ENCODE peak calls at places on chromosomes 4 and X, in ten cellular contexts. One of them, this sample, is unnamed.

GRCh38 chrX:74431807-74432206 is 10.5 kb downstream of the SLC16A2 start:
- DNase-seq in AG10803: no peak
- DNase-seq in lower lobe of right lung: no peak
- DNase-seq in epithelial cell of esophagus: no peak
- DNase-seq in glutamatergic neuron: no peak
- DNase-seq in K562: no peak
- DNase-seq in AG09309: no peak
- DNase-seq in Peyer's patch: no peak
- DNase-seq in heart left ventricle: no peak
- DNase-seq in upper lobe of right lung: no peak
- DNase-seq in this sample: no peak

GRCh38 chr4:102836596-102836995 is 9.2 kb upstream of the UBE2D3 start:
- DNase-seq in AG10803: no peak
- DNase-seq in lower lobe of right lung: no peak
- DNase-seq in epithelial cell of esophagus: peak
- DNase-seq in glutamatergic neuron: no peak
- DNase-seq in K562: no peak
- DNase-seq in AG09309: no peak
- DNase-seq in Peyer's patch: no peak
- DNase-seq in heart left ventricle: no peak
- DNase-seq in upper lobe of right lung: no peak
- DNase-seq in this sample: no peak

GRCh38 chr4:153792893-153793227 is 4.0 kb upstream of the SFRP2 start:
- DNase-seq in AG10803: no peak
- DNase-seq in lower lobe of right lung: no peak
- DNase-seq in epithelial cell of esophagus: no peak
- DNase-seq in glutamatergic neuron: peak
- DNase-seq in K562: no peak
- DNase-seq in AG09309: no peak
- DNase-seq in Peyer's patch: no peak
- DNase-seq in heart left ventricle: no peak
- DNase-seq in upper lobe of right lung: no peak
- DNase-seq in this sample: no peak

GRCh38 chr4:70178075-70178660 is 17.4 kb upstream of the ODAM start:
- DNase-seq in AG10803: no peak
- DNase-seq in lower lobe of right lung: no peak
- DNase-seq in epithelial cell of esophagus: no peak
- DNase-seq in glutamatergic neuron: no peak
- DNase-seq in K562: no peak
- DNase-seq in AG09309: no peak
- DNase-seq in Peyer's patch: no peak
- DNase-seq in heart left ventricle: no peak
- DNase-seq in upper lobe of right lung: no peak
- DNase-seq in this sample: no peak

GRCh38 chr4:6918345-6918744 is 8.7 kb downstream of the TBC1D14 start:
- DNase-seq in AG10803: no peak
- DNase-seq in lower lobe of right lung: no peak
- DNase-seq in epithelial cell of esophagus: no peak
- DNase-seq in glutamatergic neuron: no peak
- DNase-seq in K562: no peak
- DNase-seq in AG09309: no peak
- DNase-seq in Peyer's patch: no peak
- DNase-seq in heart left ventricle: no peak
- DNase-seq in upper lobe of right lung: no peak
- DNase-seq in this sample: peak

GRCh38 chrX:120761810-120762209 is 113.9 kb downstream of the CT47B1 start:
- DNase-seq in AG10803: peak
- DNase-seq in lower lobe of right lung: no peak
- DNase-seq in epithelial cell of esophagus: no peak
- DNase-seq in glutamatergic neuron: no peak
- DNase-seq in K562: no peak
- DNase-seq in AG09309: peak
- DNase-seq in Peyer's patch: no peak
- DNase-seq in heart left ventricle: peak
- DNase-seq in upper lobe of right lung: no peak
- DNase-seq in this sample: no peak

GRCh38 chr4:161522031-161522430 is 641.8 kb downstream of the FSTL5 start:
- DNase-seq in AG10803: no peak
- DNase-seq in lower lobe of right lung: no peak
- DNase-seq in epithelial cell of esophagus: no peak
- DNase-seq in glutamatergic neuron: no peak
- DNase-seq in K562: no peak
- DNase-seq in AG09309: no peak
- DNase-seq in Peyer's patch: no peak
- DNase-seq in heart left ventricle: no peak
- DNase-seq in upper lobe of right lung: no peak
- DNase-seq in this sample: no peak

GRCh38 chrX:13752646-13753045 is 18.1 kb downstream of the OFD1 start:
- DNase-seq in AG10803: no peak
- DNase-seq in lower lobe of right lung: no peak
- DNase-seq in epithelial cell of esophagus: no peak
- DNase-seq in glutamatergic neuron: no peak
- DNase-seq in K562: no peak
- DNase-seq in AG09309: no peak
- DNase-seq in Peyer's patch: no peak
- DNase-seq in heart left ventricle: no peak
- DNase-seq in upper lobe of right lung: no peak
- DNase-seq in this sample: no peak

GRCh38 chrX:115940888-115941332 is 229.6 kb upstream of the AGTR2 start:
- DNase-seq in AG10803: peak
- DNase-seq in lower lobe of right lung: no peak
- DNase-seq in epithelial cell of esophagus: peak
- DNase-seq in glutamatergic neuron: peak
- DNase-seq in K562: no peak
- DNase-seq in AG09309: peak
- DNase-seq in Peyer's patch: peak
- DNase-seq in heart left ventricle: peak
- DNase-seq in upper lobe of right lung: no peak
- DNase-seq in this sample: no peak

GRCh38 chr4:120977435-120977997 is 55.0 kb upstream of the PRDM5 start:
- DNase-seq in AG10803: peak
- DNase-seq in lower lobe of right lung: no peak
- DNase-seq in epithelial cell of esophagus: peak
- DNase-seq in glutamatergic neuron: no peak
- DNase-seq in K562: no peak
- DNase-seq in AG09309: peak
- DNase-seq in Peyer's patch: no peak
- DNase-seq in heart left ventricle: no peak
- DNase-seq in upper lobe of right lung: no peak
- DNase-seq in this sample: no peak

GRCh38 chrX:3143043-3143799 is 102.0 kb downstream of the ARSF start:
- DNase-seq in AG10803: no peak
- DNase-seq in lower lobe of right lung: no peak
- DNase-seq in epithelial cell of esophagus: no peak
- DNase-seq in glutamatergic neuron: no peak
- DNase-seq in K562: no peak
- DNase-seq in AG09309: no peak
- DNase-seq in Peyer's patch: no peak
- DNase-seq in heart left ventricle: no peak
- DNase-seq in upper lobe of right lung: no peak
- DNase-seq in this sample: no peak

GRCh38 chr4:22427676-22428075 is 88.2 kb downstream of the ADGRA3 start:
- DNase-seq in AG10803: no peak
- DNase-seq in lower lobe of right lung: no peak
- DNase-seq in epithelial cell of esophagus: no peak
- DNase-seq in glutamatergic neuron: no peak
- DNase-seq in K562: no peak
- DNase-seq in AG09309: no peak
- DNase-seq in Peyer's patch: no peak
- DNase-seq in heart left ventricle: no peak
- DNase-seq in upper lobe of right lung: no peak
- DNase-seq in this sample: no peak

GRCh38 chrX:138298268-138298667 is 413.2 kb downstream of the FGF13 start:
- DNase-seq in AG10803: no peak
- DNase-seq in lower lobe of right lung: no peak
- DNase-seq in epithelial cell of esophagus: no peak
- DNase-seq in glutamatergic neuron: no peak
- DNase-seq in K562: no peak
- DNase-seq in AG09309: no peak
- DNase-seq in Peyer's patch: no peak
- DNase-seq in heart left ventricle: no peak
- DNase-seq in upper lobe of right lung: no peak
- DNase-seq in this sample: no peak

GRCh38 chr4:14916554-14917304 is 85.6 kb upstream of the CPEB2 start:
- DNase-seq in AG10803: peak
- DNase-seq in lower lobe of right lung: no peak
- DNase-seq in epithelial cell of esophagus: peak
- DNase-seq in glutamatergic neuron: no peak
- DNase-seq in K562: no peak
- DNase-seq in AG09309: no peak
- DNase-seq in Peyer's patch: no peak
- DNase-seq in heart left ventricle: peak
- DNase-seq in upper lobe of right lung: no peak
- DNase-seq in this sample: no peak

GRCh38 chr4:144504853-144505252 is 141.1 kb upstream of the HHIP start:
- DNase-seq in AG10803: no peak
- DNase-seq in lower lobe of right lung: no peak
- DNase-seq in epithelial cell of esophagus: no peak
- DNase-seq in glutamatergic neuron: no peak
- DNase-seq in K562: no peak
- DNase-seq in AG09309: no peak
- DNase-seq in Peyer's patch: no peak
- DNase-seq in heart left ventricle: no peak
- DNase-seq in upper lobe of right lung: no peak
- DNase-seq in this sample: no peak

GRCh38 chr4:123922847-123923246 is 526.3 kb downstream of the SPRY1 start:
- DNase-seq in AG10803: peak
- DNase-seq in lower lobe of right lung: no peak
- DNase-seq in epithelial cell of esophagus: peak
- DNase-seq in glutamatergic neuron: no peak
- DNase-seq in K562: no peak
- DNase-seq in AG09309: no peak
- DNase-seq in Peyer's patch: no peak
- DNase-seq in heart left ventricle: no peak
- DNase-seq in upper lobe of right lung: no peak
- DNase-seq in this sample: no peak

GRCh38 chrX:31708116-31708515 is 636.3 kb upstream of the FTHL17 start:
- DNase-seq in AG10803: no peak
- DNase-seq in lower lobe of right lung: no peak
- DNase-seq in epithelial cell of esophagus: no peak
- DNase-seq in glutamatergic neuron: no peak
- DNase-seq in K562: no peak
- DNase-seq in AG09309: no peak
- DNase-seq in Peyer's patch: no peak
- DNase-seq in heart left ventricle: no peak
- DNase-seq in upper lobe of right lung: no peak
- DNase-seq in this sample: no peak

GRCh38 chrX:123454712-123455431 is 270.8 kb downstream of the GRIA3 start:
- DNase-seq in AG10803: no peak
- DNase-seq in lower lobe of right lung: no peak
- DNase-seq in epithelial cell of esophagus: no peak
- DNase-seq in glutamatergic neuron: no peak
- DNase-seq in K562: no peak
- DNase-seq in AG09309: no peak
- DNase-seq in Peyer's patch: no peak
- DNase-seq in heart left ventricle: no peak
- DNase-seq in upper lobe of right lung: no peak
- DNase-seq in this sample: no peak

GRCh38 chrX:123455693-123456092 is 271.6 kb downstream of the GRIA3 start:
- DNase-seq in AG10803: no peak
- DNase-seq in lower lobe of right lung: no peak
- DNase-seq in epithelial cell of esophagus: no peak
- DNase-seq in glutamatergic neuron: no peak
- DNase-seq in K562: no peak
- DNase-seq in AG09309: no peak
- DNase-seq in Peyer's patch: no peak
- DNase-seq in heart left ventricle: no peak
- DNase-seq in upper lobe of right lung: no peak
- DNase-seq in this sample: no peak

GRCh38 chrX:123450217-123450616 is 266.1 kb downstream of the GRIA3 start:
- DNase-seq in AG10803: no peak
- DNase-seq in lower lobe of right lung: no peak
- DNase-seq in epithelial cell of esophagus: peak
- DNase-seq in glutamatergic neuron: no peak
- DNase-seq in K562: no peak
- DNase-seq in AG09309: no peak
- DNase-seq in Peyer's patch: no peak
- DNase-seq in heart left ventricle: no peak
- DNase-seq in upper lobe of right lung: no peak
- DNase-seq in this sample: no peak
- TF ChIP-seq CTCF in AG10803: peak
- TF ChIP-seq CTCF in lower lobe of right lung: peak
- TF ChIP-seq CTCF in epithelial cell of esophagus: peak
- TF ChIP-seq CTCF in glutamatergic neuron: no peak
- TF ChIP-seq CTCF in K562: peak
- TF ChIP-seq CTCF in AG09309: peak
- TF ChIP-seq CTCF in Peyer's patch: no peak
- TF ChIP-seq CTCF in heart left ventricle: peak
- TF ChIP-seq CTCF in upper lobe of right lung: peak
- TF ChIP-seq CTCF in this sample: no peak

GRCh38 chr4:37453004-37453360 is 208.4 kb downstream of the NWD2 start:
- DNase-seq in AG10803: peak
- DNase-seq in lower lobe of right lung: no peak
- DNase-seq in epithelial cell of esophagus: peak
- DNase-seq in glutamatergic neuron: no peak
- DNase-seq in K562: peak
- DNase-seq in AG09309: peak
- DNase-seq in Peyer's patch: peak
- DNase-seq in heart left ventricle: peak
- DNase-seq in upper lobe of right lung: no peak
- DNase-seq in this sample: no peak
- TF ChIP-seq CTCF in AG10803: peak
- TF ChIP-seq CTCF in lower lobe of right lung: peak
- TF ChIP-seq CTCF in epithelial cell of esophagus: peak
- TF ChIP-seq CTCF in glutamatergic neuron: peak
- TF ChIP-seq CTCF in K562: peak
- TF ChIP-seq CTCF in AG09309: peak
- TF ChIP-seq CTCF in Peyer's patch: no peak
- TF ChIP-seq CTCF in heart left ventricle: no peak
- TF ChIP-seq CTCF in upper lobe of right lung: peak
- TF ChIP-seq CTCF in this sample: peak

GRCh38 chrX:10726647-10727046 is 106.3 kb upstream of the MID1 start:
- DNase-seq in AG10803: peak
- DNase-seq in lower lobe of right lung: no peak
- DNase-seq in epithelial cell of esophagus: no peak
- DNase-seq in glutamatergic neuron: no peak
- DNase-seq in K562: no peak
- DNase-seq in AG09309: peak
- DNase-seq in Peyer's patch: no peak
- DNase-seq in heart left ventricle: no peak
- DNase-seq in upper lobe of right lung: no peak
- DNase-seq in this sample: no peak
- TF ChIP-seq CTCF in AG10803: no peak
- TF ChIP-seq CTCF in lower lobe of right lung: no peak
- TF ChIP-seq CTCF in epithelial cell of esophagus: no peak
- TF ChIP-seq CTCF in glutamatergic neuron: no peak
- TF ChIP-seq CTCF in K562: no peak
- TF ChIP-seq CTCF in AG09309: no peak
- TF ChIP-seq CTCF in Peyer's patch: no peak
- TF ChIP-seq CTCF in heart left ventricle: no peak
- TF ChIP-seq CTCF in upper lobe of right lung: no peak
- TF ChIP-seq CTCF in this sample: no peak

GRCh38 chrX:30060718-30061117 is 154.6 kb upstream of the MAGEB2 start:
- DNase-seq in AG10803: no peak
- DNase-seq in lower lobe of right lung: no peak
- DNase-seq in epithelial cell of esophagus: peak
- DNase-seq in glutamatergic neuron: no peak
- DNase-seq in K562: no peak
- DNase-seq in AG09309: no peak
- DNase-seq in Peyer's patch: no peak
- DNase-seq in heart left ventricle: no peak
- DNase-seq in upper lobe of right lung: no peak
- DNase-seq in this sample: no peak
- TF ChIP-seq CTCF in AG10803: peak
- TF ChIP-seq CTCF in lower lobe of right lung: no peak
- TF ChIP-seq CTCF in epithelial cell of esophagus: peak
- TF ChIP-seq CTCF in glutamatergic neuron: no peak
- TF ChIP-seq CTCF in K562: no peak
- TF ChIP-seq CTCF in AG09309: peak
- TF ChIP-seq CTCF in Peyer's patch: no peak
- TF ChIP-seq CTCF in heart left ventricle: peak
- TF ChIP-seq CTCF in upper lobe of right lung: no peak
- TF ChIP-seq CTCF in this sample: no peak

This sample was measured in spleen.